ENCODE peak calls at places on chromosomes 2 and 18, in eight cellular contexts. T is GM23338; M is GM12891; F is ovary; K is activated T-cell treated with anti-CD3 and anti-CD28 coated beads, Interleukin-2, amount 50 U/mL, for 4 hours; Z is GM12892; L is RPMI7951; A is MV-4-11. B is an unnamed sample.

GRCh38 chr2:110829413-110830146 is 97.2 kb downstream of the ACOXL start:
- DNase-seq in T (no peak), M (no peak), F (no peak), K (no peak), Z (no peak), L (no peak), A (no peak), B (no peak)

GRCh38 chr2:162092008-162092390 is 18.0 kb upstream of the DPP4 start:
- DNase-seq in T (no peak), M (no peak), F (no peak), K (no peak), Z (no peak), L (no peak), A (no peak), B (no peak)

GRCh38 chr2:222283634-222284033 is 15.2 kb downstream of the PAX3 start:
- DNase-seq in T (peak; percentile 70), M (no peak), F (no peak), K (no peak), Z (no peak), L (no peak), A (no peak), B (no peak)

GRCh38 chr18:74065366-74065765 is 82.3 kb downstream of the FBXO15 start:
- DNase-seq in T (no peak), M (no peak), F (no peak), K (no peak), Z (no peak), L (no peak), A (no peak), B (no peak)

GRCh38 chr18:36829362-36830140 is 624 bp downstream of the KIAA1328 start:
- DNase-seq in T (no peak), M (no peak), F (no peak), K (no peak), Z (no peak), L (peak; percentile 36), A (no peak), B (no peak)

GRCh38 chr2:60416221-60417008 is 137.0 kb downstream of the BCL11A start:
- DNase-seq in T (no peak), M (no peak), F (no peak), K (no peak), Z (no peak), L (no peak), A (peak; percentile 63), B (no peak)

GRCh38 chr2:42053791-42054656 is 6.2 kb downstream of the PKDCC start:
- DNase-seq in T (no peak), M (no peak), F (peak; percentile 79), K (no peak), Z (no peak), L (no peak), A (no peak), B (no peak)

GRCh38 chr2:16671760-16672159 is 6.1 kb upstream of the CYRIA start:
- DNase-seq in T (no peak), M (no peak), F (no peak), K (no peak), Z (no peak), L (no peak), A (no peak), B (no peak)

GRCh38 chr2:130380096-130380934 is 24.5 kb downstream of the PTPN18 start:
- DNase-seq in T (no peak), M (no peak), F (no peak), K (no peak), Z (no peak), L (no peak), A (peak; percentile 71), B (no peak)

GRCh38 chr2:226701052-226701451 is 98.6 kb downstream of the IRS1 start:
- DNase-seq in T (no peak), M (no peak), F (no peak), K (no peak), Z (no peak), L (peak; percentile 96), A (peak; percentile 96), B (no peak)

GRCh38 chr2:155701721-155702120 is 630.8 kb downstream of the NR4A2 start:
- DNase-seq in T (no peak), M (no peak), F (no peak), K (no peak), Z (no peak), L (no peak), A (no peak), B (no peak)

GRCh38 chr18:48264508-48264907 is 144.7 kb downstream of the ZBTB7C start:
- DNase-seq in T (peak; percentile 16), M (no peak), F (no peak), K (no peak), Z (no peak), L (peak; percentile 26), A (no peak), B (no peak)

GRCh38 chr2:127025357-127026062 is 81.4 kb downstream of the BIN1 start:
- DNase-seq in T (peak; percentile 90), M (no peak), F (no peak), K (peak; percentile 59), Z (no peak), L (peak; percentile 93), A (peak; percentile 37), B (peak; percentile 89)

GRCh38 chr2:239855863-239856587 is 169.1 kb downstream of the NDUFA10 start:
- DNase-seq in T (no peak), M (no peak), F (no peak), K (no peak), Z (no peak), L (no peak), A (no peak), B (no peak)

GRCh38 chr2:218323526-218324472 is 31.5 kb upstream of the TMBIM1 start:
- DNase-seq in T (peak; percentile 81), M (no peak), F (peak; percentile 51), K (no peak), Z (no peak), L (peak; percentile 93), A (no peak), B (peak; percentile 73)

GRCh38 chr2:127196998-127197397 is 23.1 kb downstream of the CYP27C1 start:
- DNase-seq in T (peak; percentile 78), M (no peak), F (no peak), K (no peak), Z (no peak), L (peak; percentile 36), A (peak; percentile 29), B (no peak)

GRCh38 chr2:29749041-29749440 is 172.3 kb downstream of the ALK start:
- DNase-seq in T (no peak), M (no peak), F (no peak), K (no peak), Z (no peak), L (no peak), A (no peak), B (no peak)

B was measured in left lung.